ENCODE peak calls at places on chromosome 5, in ten cellular contexts. J is psoas muscle, B is NB4, N is stomach, T is fibroblast of villous mesenchyme, E is dorsolateral prefrontal cortex, Y is fibroblast of lung, Z is PC-9, O is AG10803, G is ovary. U is an unnamed sample.

GRCh38 chr5:72815580-72816296 is 723 bp upstream of the TNPO1 start:
- DNase-seq in J (no peak), Y (no peak), B (no peak), N (no peak), T (no peak), O (no peak), G (no peak), E (no peak), Z (no peak), U (no peak)

GRCh38 chr5:84290161-84290560 is 94.5 kb downstream of the EDIL3 start:
- DNase-seq in O (peak), Z (no peak), Y (peak), J (no peak), G (no peak), T (peak), N (no peak), B (no peak), E (no peak), U (no peak)

GRCh38 chr5:76604838-76605237 is 18.4 kb downstream of the F2RL2 start:
- DNase-seq in N (no peak), E (no peak), Z (no peak), T (peak), J (no peak), Y (peak), B (no peak), G (no peak), O (peak), U (no peak)

GRCh38 chr5:110031402-110032140 is 341.8 kb downstream of the MAN2A1 start:
- DNase-seq in G (no peak), J (no peak), B (no peak), T (no peak), Z (no peak), E (no peak), N (no peak), Y (no peak), O (no peak), U (no peak)

GRCh38 chr5:172102913-172103629 is 85.0 kb downstream of the STK10 start:
- DNase-seq in N (peak), O (peak), Y (peak), J (peak), Z (peak), E (no peak), T (peak), B (no peak), G (no peak), U (no peak)

GRCh38 chr5:126339215-126339805 is 83.9 kb upstream of the GRAMD2B start:
- DNase-seq in Z (peak), G (peak), T (peak), O (peak), Y (peak), J (no peak), E (no peak), N (no peak), B (peak), U (peak)

GRCh38 chr5:102547659-102548058 is 48.9 kb upstream of the SLCO6A1 start:
- DNase-seq in O (peak), Y (peak), G (no peak), Z (no peak), E (no peak), N (no peak), J (no peak), T (peak), B (no peak), U (no peak)

GRCh38 chr5:78782728-78783127 is 134.2 kb upstream of the LHFPL2 start:
- DNase-seq in Z (no peak), E (no peak), G (no peak), B (no peak), T (no peak), N (no peak), J (no peak), O (no peak), Y (no peak), U (no peak)

GRCh38 chr5:102857090-102857818 is 102.1 kb downstream of the PAM start:
- DNase-seq in O (peak), E (no peak), T (peak), Y (no peak), N (no peak), Z (no peak), J (peak), G (no peak), B (no peak), U (no peak)

GRCh38 chr5:141960018-141960417 is 2.0 kb upstream of the PCDH12 start:
- DNase-seq in N (no peak), G (no peak), J (no peak), Y (no peak), Z (no peak), T (no peak), E (no peak), O (no peak), B (peak), U (no peak)

GRCh38 chr5:126628102-126628501 is 27.4 kb downstream of the PHAX start:
- DNase-seq in T (no peak), E (no peak), Y (no peak), B (no peak), N (no peak), O (no peak), J (no peak), Z (no peak), G (no peak), U (no peak)

GRCh38 chr5:135997936-135998335 is 30.9 kb upstream of the TGFBI start:
- DNase-seq in N (no peak), G (no peak), J (no peak), O (no peak), Z (no peak), B (no peak), E (no peak), Y (no peak), T (no peak), U (no peak)

GRCh38 chr5:137453476-137454080 is 45.5 kb downstream of the SPOCK1 start:
- DNase-seq in J (no peak), Z (no peak), E (no peak), Y (peak), G (no peak), T (peak), N (no peak), B (peak), O (peak), U (peak)

GRCh38 chr5:62124266-62124665 is 181.7 kb upstream of the KIF2A start:
- DNase-seq in J (no peak), G (no peak), O (no peak), Y (no peak), Z (no peak), N (no peak), B (no peak), T (no peak), E (no peak), U (no peak)

DNA sequence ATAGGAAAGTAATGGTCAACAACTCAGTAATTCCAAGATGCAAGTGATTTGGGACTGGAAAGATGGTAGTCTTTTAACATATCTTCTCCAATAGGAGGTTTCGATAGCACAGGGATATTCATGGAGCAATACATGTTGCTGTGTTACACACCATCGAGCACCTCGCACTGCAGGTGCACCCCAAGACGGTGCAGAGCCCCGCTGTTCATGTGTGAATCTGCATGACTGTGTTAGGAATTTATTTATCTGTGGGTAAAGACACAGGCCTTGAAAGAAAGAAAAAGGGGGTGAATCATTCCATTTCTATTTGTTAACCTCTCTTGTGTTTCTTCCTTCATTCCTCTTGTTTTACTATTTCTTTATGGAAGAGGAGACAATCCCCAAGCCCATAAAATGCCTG is 217.1 kb downstream of the EBF1 start:
- DNase-seq in E (no peak), O (no peak), G (no peak), Y (no peak), J (no peak), Z (no peak), N (no peak), T (no peak), B (no peak), U (peak)
- H3K4me3 ChIP-seq in E (no peak), O (no peak), G (no peak), Y (no peak), J (no peak), Z (no peak), N (no peak), T (no peak), B (no peak), U (peak)

DNA sequence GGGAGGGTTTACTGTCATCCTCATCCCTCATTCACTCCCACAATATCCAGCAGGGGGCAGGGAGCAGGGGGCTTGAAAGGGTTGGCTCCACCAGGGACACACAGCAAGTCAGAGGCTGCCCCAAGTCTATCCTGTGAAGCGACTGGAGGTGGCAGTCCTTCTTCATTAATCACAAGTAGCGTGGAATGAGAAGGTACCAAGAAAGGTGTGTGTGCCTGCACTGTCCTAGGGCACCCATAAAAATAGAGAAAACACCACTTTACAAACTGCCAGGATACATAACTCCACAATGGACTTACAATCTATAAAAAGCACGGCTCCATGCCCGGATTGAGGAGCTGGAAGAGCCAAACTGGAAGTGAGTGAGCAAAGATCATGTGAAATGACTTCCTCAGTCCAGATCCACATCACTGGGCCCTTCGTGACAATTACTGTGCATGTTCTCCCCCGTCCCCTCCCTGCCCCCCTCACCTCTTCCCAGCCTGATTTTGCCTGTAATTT is 183.9 kb downstream of the SLIT3 start:
- DNase-seq in E (no peak), Z (no peak), Y (no peak), N (no peak), T (no peak), O (peak), J (no peak), B (peak), G (no peak), U (no peak)
- TF ChIP-seq CTCF in E (no peak), Z (no peak), Y (no peak), N (no peak), T (no peak), O (peak), J (no peak), B (no peak), G (no peak), U (no peak)

GRCh38 chr5:132663771-132664695 is 6.1 kb downstream of the IL13 start:
- DNase-seq in B (no peak), Z (no peak), E (no peak), T (peak), Y (no peak), J (no peak), N (peak), G (no peak), O (no peak), U (peak)

GRCh38 chr5:132659598-132660493 is 1.9 kb downstream of the IL13 start:
- DNase-seq in O (no peak), T (no peak), G (no peak), J (no peak), B (no peak), Y (no peak), Z (no peak), N (no peak), E (no peak), U (peak)

GRCh38 chr5:132662925-132663770 is 5.2 kb downstream of the IL13 start:
- DNase-seq in B (peak), N (peak), T (peak), Z (no peak), O (peak), Y (no peak), E (no peak), J (no peak), G (no peak), U (peak)

GRCh38 chr5:132662004-132662401 is 4.0 kb downstream of the IL13 start:
- DNase-seq in N (peak), J (no peak), T (no peak), G (no peak), Z (no peak), Y (no peak), B (peak), O (no peak), E (no peak), U (peak)

GRCh38 chr5:132661231-132662003 is 3.4 kb downstream of the IL13 start:
- DNase-seq in O (no peak), G (no peak), E (no peak), T (no peak), N (peak), J (no peak), Z (no peak), Y (no peak), B (peak), U (peak)
- H3K4me3 ChIP-seq in O (no peak), G (no peak), E (no peak), T (no peak), N (no peak), J (no peak), Z (no peak), Y (no peak), B (no peak), U (no peak)

DNA sequence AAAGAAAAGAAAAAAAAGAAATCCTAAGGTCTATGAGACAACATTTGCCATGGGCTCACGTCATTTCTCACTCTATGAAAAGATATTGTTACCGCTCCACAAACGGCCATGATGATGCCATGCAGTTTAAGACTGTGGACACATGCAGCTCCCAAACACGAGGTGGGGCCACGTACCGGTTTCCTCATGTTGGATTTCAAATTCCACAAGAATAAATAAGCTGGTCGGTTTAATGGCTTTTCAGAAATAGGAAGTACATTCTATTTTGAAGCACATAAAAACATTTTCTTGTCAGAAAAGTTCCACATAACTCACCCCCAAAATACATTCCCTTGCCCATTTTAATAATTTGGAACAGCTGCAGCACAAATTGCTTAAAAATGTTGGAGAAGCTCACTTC is 130.6 kb downstream of the MYO10 start:
- DNase-seq in Y (no peak), Z (no peak), B (no peak), N (no peak), J (no peak), G (no peak), T (peak), E (no peak), O (peak), U (no peak)
- TF ChIP-seq CTCF in Y (no peak), Z (no peak), B (no peak), N (no peak), J (no peak), G (no peak), T (peak), E (no peak), O (peak), U (no peak)

GRCh38 chr5:10233505-10233904 is 16.2 kb downstream of the ATPSCKMT start:
- DNase-seq in Z (peak), T (peak), N (no peak), B (peak), J (no peak), G (no peak), O (peak), Y (peak), E (peak), U (no peak)
- H3K4me3 ChIP-seq in Z (no peak), T (no peak), N (no peak), B (no peak), J (no peak), G (no peak), O (no peak), Y (no peak), E (no peak), U (no peak)

GRCh38 chr5:66876266-66876807 is 280.1 kb downstream of the MAST4 start:
- DNase-seq in T (no peak), B (no peak), E (no peak), O (no peak), G (no peak), N (no peak), Y (no peak), Z (no peak), J (no peak), U (no peak)

GRCh38 chr5:66873990-66874389 is 277.8 kb downstream of the MAST4 start:
- DNase-seq in O (no peak), N (no peak), Y (no peak), G (no peak), B (no peak), J (no peak), E (no peak), Z (no peak), T (no peak), U (no peak)

GRCh38 chr5:66875325-66875724 is 279.1 kb downstream of the MAST4 start:
- DNase-seq in B (peak), N (no peak), E (no peak), T (no peak), Z (no peak), O (no peak), Y (no peak), G (no peak), J (no peak), U (no peak)

GRCh38 chr5:66881475-66882161 is 285.4 kb downstream of the MAST4 start:
- DNase-seq in O (no peak), J (no peak), T (no peak), Y (peak), E (no peak), B (no peak), G (no peak), Z (peak), N (peak), U (no peak)

GRCh38 chr5:66877843-66878242 is 281.6 kb downstream of the MAST4 start:
- DNase-seq in Y (peak), B (no peak), E (no peak), N (no peak), Z (peak), J (no peak), T (no peak), O (no peak), G (no peak), U (no peak)
- TF ChIP-seq CTCF in Y (no peak), B (no peak), E (no peak), N (no peak), Z (no peak), J (no peak), T (no peak), O (no peak), G (no peak), U (no peak)

GRCh38 chr5:143093452-143094086 is 309.9 kb downstream of the NR3C1 start:
- DNase-seq in Y (no peak), T (no peak), J (no peak), N (no peak), O (no peak), Z (no peak), G (no peak), E (no peak), B (no peak), U (no peak)
- H3K4me3 ChIP-seq in Y (peak), T (peak), J (no peak), N (peak), O (no peak), Z (no peak), G (no peak), E (no peak), B (no peak), U (no peak)

GRCh38 chr5:121138952-121139351 is 674.9 kb downstream of the PRR16 start:
- DNase-seq in T (no peak), E (no peak), G (no peak), O (no peak), Z (no peak), Y (no peak), J (no peak), B (no peak), N (no peak), U (no peak)

DNA sequence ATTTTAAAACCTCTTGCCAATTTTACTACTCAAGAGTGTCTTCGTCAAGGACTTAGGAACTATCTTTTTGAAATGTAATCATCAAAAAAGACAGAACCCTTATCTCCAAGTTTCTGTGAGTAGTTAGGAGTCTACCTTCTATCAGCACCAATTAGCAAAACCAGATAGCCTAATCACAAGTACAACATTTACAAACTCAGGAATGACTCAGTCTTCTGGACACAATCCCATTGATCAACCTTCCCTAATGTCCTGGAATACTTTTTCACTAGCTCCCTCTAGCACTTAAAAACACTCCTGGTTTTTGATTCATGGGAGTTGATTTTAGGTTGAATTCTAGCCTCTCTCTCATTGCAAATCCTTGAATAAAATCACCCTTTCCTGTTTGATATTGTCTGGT is 680.7 kb downstream of the PRR16 start:
- DNase-seq in N (no peak), J (no peak), E (no peak), G (no peak), Z (no peak), B (no peak), O (peak), T (peak), Y (peak), U (no peak)
- TF ChIP-seq CTCF in N (no peak), J (no peak), E (no peak), G (no peak), Z (no peak), B (no peak), O (no peak), T (no peak), Y (peak), U (no peak)

GRCh38 chr5:50967388-50968039 is 301.1 kb downstream of the PARP8 start:
- DNase-seq in G (no peak), O (no peak), Y (no peak), N (peak), Z (no peak), T (no peak), E (no peak), B (no peak), J (no peak), U (no peak)

GRCh38 chr5:50965621-50966362 is 299.4 kb downstream of the PARP8 start:
- DNase-seq in G (no peak), J (no peak), B (no peak), N (no peak), T (no peak), Y (no peak), E (no peak), O (no peak), Z (no peak), U (no peak)

GRCh38 chr5:50966986-50967385 is 300.5 kb downstream of the PARP8 start:
- DNase-seq in E (no peak), G (no peak), J (no peak), Z (no peak), Y (no peak), N (no peak), B (no peak), O (no peak), T (no peak), U (no peak)

GRCh38 chr5:50962934-50963646 is 296.7 kb downstream of the PARP8 start:
- DNase-seq in E (peak), O (peak), B (peak), Y (peak), T (peak), Z (no peak), G (no peak), J (peak), N (peak), U (peak)

DNA sequence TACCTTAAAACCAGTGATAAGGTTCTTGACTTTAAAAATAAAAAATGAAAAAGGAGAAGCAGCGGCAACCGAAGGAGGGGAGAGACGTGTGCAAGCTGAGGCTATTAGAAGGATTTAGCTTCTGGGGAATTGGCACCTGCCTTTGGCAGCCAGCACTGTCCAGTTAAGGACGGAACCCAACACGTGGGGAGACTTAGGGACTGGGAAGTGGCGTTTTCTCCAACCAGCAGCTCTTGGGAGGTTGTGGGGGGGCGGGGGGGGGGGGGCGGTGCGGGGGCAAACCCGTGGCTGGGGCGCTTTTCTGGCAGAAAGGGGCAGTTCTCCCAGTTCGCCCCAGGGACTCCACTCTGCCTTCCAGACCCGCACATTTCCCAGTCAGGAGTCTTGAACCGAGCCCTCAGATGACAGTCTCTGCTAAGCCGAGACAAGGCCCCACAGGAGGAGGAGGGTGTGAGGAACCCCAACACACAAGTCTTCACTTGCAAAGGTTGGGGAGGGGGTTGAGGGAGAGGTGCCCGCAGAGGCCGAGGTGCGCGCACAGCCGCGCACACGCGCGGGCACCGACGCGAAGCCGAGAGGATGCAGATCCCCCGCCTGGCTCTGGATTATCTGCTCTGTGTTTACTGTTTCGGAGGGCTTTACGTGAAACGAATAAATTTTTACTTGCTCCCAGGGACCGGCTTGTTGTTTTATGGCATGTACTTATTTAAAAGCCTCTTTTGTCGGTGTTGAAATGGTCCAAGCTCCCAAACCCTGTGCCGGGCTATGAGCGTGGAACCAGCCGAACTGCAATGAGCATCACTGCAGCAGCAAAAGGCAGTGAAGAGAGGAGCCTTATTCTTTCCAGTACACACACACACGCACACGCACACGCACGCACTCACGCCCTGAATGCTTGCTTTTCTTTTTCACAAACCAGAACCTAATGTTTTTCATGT is 297.5 kb downstream of the PARP8 start:
- DNase-seq in Y (no peak), B (peak), E (no peak), T (no peak), N (no peak), O (no peak), G (no peak), Z (no peak), J (no peak), U (no peak)
- H3K4me3 ChIP-seq in Y (peak), B (no peak), E (peak), T (peak), N (peak), O (peak), G (peak), Z (peak), J (peak), U (peak)